ENCODE peak calls at places on chromosomes 1 and 21, in seven cellular contexts. V is PC-3, X is prostate gland, F is SK-N-SH, G is fibroblast of the aortic adventitia, S is neural progenitor cell, T is OCI-LY7. P is an unnamed sample.

GRCh38 chr1:2322593-2323295 is 68.6 kb downstream of the MORN1 start:
- DNase-seq in V (no peak), X (no peak), F (no peak), G (no peak), S (no peak), T (no peak), P (no peak)

GRCh38 chr1:5662362-5663126 is 329.7 kb downstream of the NPHP4 start:
- DNase-seq in V (no peak), X (no peak), F (no peak), G (no peak), S (no peak), T (no peak), P (no peak)

GRCh38 chr1:21206117-21206516 is 29.4 kb upstream of the EIF4G3 start:
- DNase-seq in V (peak; percentile 81), X (no peak), F (no peak), G (peak; percentile 25), S (no peak), T (no peak), P (no peak)

GRCh38 chr1:43441166-43441893 is 12.4 kb downstream of the HYI start:
- DNase-seq in V (no peak), X (no peak), F (no peak), G (no peak), S (no peak), T (no peak), P (no peak)

GRCh38 chr21:45295576-45296365 is 8.1 kb upstream of the POFUT2 start:
- DNase-seq in V (peak; percentile 84), X (no peak), F (peak; percentile 45), G (no peak), S (no peak), T (no peak), P (peak; percentile 74)

GRCh38 chr1:47183308-47184089 is 6.3 kb downstream of the PDZK1IP1 start:
- DNase-seq in V (no peak), X (no peak), F (peak; percentile 4), G (no peak), S (no peak), T (no peak), P (no peak)

GRCh38 chr1:154812911-154813816 is 56.9 kb downstream of the KCNN3 start:
- DNase-seq in V (no peak), X (peak; percentile 73), F (no peak), G (no peak), S (peak; percentile 47), T (no peak), P (no peak)

GRCh38 chr1:24094554-24094953 is 17.4 kb downstream of the MYOM3 start:
- DNase-seq in V (no peak), X (no peak), F (no peak), G (no peak), S (no peak), T (peak; percentile 9), P (no peak)

GRCh38 chr1:160436975-160437374 is 36.6 kb downstream of the VANGL2 start:
- DNase-seq in V (no peak), X (no peak), F (no peak), G (no peak), S (no peak), T (no peak), P (no peak)

GRCh38 chr1:243474906-243475305 is 219.1 kb downstream of the SDCCAG8 start:
- DNase-seq in V (no peak), X (no peak), F (no peak), G (no peak), S (no peak), T (no peak), P (no peak)

GRCh38 chr1:19682257-19682656 is 17.6 kb downstream of the HTR6 start:
- DNase-seq in V (peak; percentile 42), X (no peak), F (peak; percentile 68), G (peak; percentile 92), S (no peak), T (no peak), P (no peak)

GRCh38 chr1:9840176-9840575 is 16.4 kb upstream of the CLSTN1 start:
- DNase-seq in V (no peak), X (peak; percentile 85), F (no peak), G (no peak), S (no peak), T (no peak), P (peak; percentile 86)

DNA sequence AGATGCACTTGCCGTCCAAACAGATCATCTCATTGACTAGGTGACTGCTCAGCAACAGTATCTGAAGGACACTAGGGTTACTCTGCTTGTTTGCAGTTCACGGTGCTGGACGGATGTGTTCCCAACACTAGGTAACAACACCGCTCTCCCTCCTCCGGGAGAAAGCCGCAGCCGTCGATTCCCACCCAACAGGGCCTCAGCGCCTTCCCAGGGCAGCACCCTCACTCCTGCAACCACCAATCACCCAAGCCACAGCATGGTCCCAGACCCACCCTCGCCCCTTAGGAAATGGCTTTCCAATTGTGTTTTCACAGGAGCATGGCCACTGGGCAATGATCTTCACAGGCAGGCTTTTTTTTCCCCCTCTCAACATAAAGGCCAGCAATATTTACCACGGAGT is 779 bp downstream of the TLR5 start:
- DNase-seq in V (no peak), X (no peak), F (no peak), G (no peak), S (no peak), T (no peak), P (no peak)
- H3K4me3 ChIP-seq in V (peak overlapping the region; percentile 67), X (peak overlapping the region; percentile 50), F (peak overlapping the region; percentile 67), G (no peak overlapping the region), S (peak overlapping the region; percentile 59), T (no peak overlapping the region), P (peak overlapping the region; percentile 55)

DNA sequence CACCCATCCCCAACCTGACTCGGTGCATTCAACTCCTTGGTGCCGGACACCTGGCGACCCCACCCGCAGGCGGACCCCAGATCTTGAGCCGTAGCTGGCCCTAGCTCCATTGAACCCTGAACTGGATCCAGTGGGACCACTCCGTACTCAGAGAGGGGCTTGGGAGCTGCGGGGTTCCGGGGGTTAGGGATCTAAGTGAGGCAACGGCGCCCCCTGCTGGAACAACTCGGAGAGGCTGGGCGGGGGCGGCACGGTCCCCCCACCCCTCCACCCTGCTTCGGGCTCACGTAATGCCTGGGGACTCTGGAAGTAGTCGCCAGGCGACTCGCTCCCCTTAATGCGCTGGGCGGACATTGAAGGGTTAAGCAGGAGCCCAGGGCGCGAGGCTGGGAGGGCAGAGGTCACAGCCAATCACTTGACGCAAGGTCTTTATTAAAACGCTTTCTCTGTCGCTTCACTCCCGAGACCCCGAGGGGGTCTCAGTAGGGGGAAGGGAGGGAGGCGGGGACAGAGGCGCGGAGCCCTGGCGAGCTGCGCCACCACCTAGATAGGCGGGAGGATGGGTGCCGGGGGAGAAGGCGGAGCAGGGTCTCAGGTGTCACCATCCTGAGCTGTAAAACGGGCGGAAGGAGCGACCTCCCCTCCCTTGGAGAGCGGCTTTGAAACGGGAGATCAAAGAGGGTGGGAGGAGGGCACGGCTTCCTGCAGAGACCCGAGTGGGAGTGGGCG is 699 bp upstream of the CRABP2 start:
- DNase-seq in V (peak; percentile 72), X (peak; percentile 57), F (peak; percentile 90), G (peak; percentile 73), S (peak; percentile 94), T (peak; percentile 55), P (peak; percentile 58)
- H3K4me3 ChIP-seq in V (peak overlapping the region; percentile 71), X (peak overlapping the region; percentile 31), F (peak overlapping the region; percentile 58), G (peak overlapping the region; percentile 79), S (peak overlapping the region; percentile 61), T (peak overlapping the region; percentile 53), P (peak overlapping the region; percentile 42)

DNA sequence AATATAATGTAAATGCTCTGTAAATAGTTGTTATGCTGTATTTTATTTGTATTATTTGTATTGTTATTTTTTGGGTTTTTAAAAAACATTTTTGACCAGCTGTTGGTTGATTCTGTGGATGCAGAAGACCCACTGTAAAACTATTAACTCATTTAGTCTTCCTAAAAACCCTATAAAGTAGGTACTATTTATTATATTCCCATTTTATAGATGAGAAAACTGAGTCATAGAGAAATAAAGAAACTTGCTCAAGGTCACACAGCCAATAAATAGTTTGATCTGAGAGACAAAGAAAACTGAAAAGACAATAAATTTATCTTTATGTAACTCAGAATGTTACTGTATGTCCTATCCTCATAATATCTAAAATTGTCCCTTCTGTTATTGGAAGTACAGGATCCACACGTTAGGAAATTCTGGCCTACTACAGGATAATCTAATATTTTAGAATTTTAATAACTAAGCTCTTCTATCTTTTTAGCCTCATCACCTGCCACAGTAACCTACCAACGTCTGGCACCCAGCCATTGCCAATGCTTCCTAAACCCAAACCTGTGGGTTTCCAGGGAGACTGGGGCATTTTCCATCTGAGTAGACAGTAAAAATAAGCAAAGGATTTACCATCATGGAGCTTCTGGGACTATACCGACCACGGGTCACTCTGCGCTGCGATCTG is 1.1 kb upstream of the MAP3K21 start:
- DNase-seq in V (no peak), X (no peak), F (no peak), G (no peak), S (no peak), T (no peak), P (no peak)
- H3K4me3 ChIP-seq in V (peak overlapping the region; percentile 68), X (peak overlapping the region; percentile 61), F (no peak overlapping the region), G (no peak overlapping the region), S (peak overlapping the region; percentile 77), T (peak overlapping the region; percentile 58), P (no peak overlapping the region)

DNA sequence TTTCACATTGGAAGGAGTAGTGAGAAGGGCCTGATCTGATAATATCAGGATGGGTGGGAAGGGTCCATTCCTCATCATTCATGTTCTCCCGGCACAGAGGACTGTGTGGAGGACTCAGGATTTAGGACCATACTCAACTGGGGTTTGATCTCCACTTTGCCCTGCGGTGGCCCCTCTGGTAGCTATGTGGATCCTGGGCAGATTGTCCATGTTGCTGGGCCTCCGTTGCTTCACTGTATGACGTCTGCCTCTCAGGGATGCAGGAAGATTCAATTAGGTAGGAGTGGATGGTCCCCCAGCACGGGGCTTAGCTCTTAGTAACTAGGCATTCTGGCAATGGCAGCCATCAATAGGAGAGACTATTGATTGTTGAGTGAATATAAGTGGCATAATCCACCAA is 2.3 kb downstream of the ETS2 start:
- DNase-seq in V (no peak), X (no peak), F (no peak), G (no peak), S (peak; percentile 36), T (no peak), P (no peak)
- H3K4me3 ChIP-seq in V (peak overlapping the region; percentile 88), X (peak overlapping the region; percentile 83), F (peak overlapping the region; percentile 86), G (peak overlapping the region; percentile 88), S (peak overlapping the region; percentile 92), T (peak overlapping the region; percentile 88), P (peak overlapping the region; percentile 82)

DNA sequence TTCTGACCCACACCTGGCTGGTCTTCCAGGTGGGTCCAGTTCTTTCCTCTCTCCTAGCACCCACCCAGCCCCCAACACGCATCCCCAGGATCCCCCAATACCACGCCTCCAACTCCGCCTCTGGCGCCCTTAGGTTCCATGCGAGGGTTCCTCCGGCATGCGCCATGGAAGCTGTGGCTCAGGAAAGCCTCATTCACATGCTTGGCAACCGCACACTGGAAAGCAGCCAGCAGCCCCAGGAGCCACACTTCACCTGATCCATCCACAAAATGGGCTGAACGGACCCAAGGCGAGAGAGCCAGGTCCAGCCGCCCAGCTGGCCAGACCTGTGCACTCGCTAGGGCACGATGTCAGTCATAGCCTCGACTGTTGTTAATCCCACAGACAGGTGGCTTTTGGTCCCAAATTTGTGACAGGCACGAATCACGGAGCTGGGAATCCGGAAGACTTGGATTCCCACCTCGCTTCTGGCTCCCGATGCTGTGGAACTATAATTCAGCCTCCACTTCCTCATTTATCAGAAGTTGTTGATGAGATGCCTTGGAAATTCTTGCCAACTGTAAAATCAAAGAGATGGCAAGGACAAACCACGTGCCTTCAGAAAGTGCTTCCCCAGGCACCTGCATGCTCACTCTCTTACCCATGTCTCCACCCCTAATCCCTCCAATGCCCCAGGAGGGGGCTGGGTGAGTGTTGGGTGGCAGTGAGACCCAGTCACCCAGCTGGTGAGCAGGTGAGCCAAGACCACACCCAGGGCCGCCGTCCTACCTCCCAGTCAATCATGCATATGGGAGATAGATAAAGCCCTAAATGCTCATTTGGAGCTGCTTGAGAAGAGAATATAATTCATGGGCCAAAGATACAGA is 161.0 kb downstream of the PSMG1 start:
- DNase-seq in V (no peak), X (no peak), F (no peak), G (no peak), S (no peak), T (no peak), P (no peak)
- H3K4me3 ChIP-seq in V (no peak overlapping the region), X (no peak overlapping the region), F (no peak overlapping the region), G (no peak overlapping the region), S (no peak overlapping the region), T (no peak overlapping the region), P (no peak overlapping the region)

GRCh38 chr1:26287033-26287711 is 7.3 kb downstream of the SH3BGRL3 start:
- DNase-seq in V (no peak), X (no peak), F (no peak), G (no peak), S (no peak), T (peak; percentile 96), P (no peak)
- H3K4me3 ChIP-seq in V (no peak overlapping the region), X (no peak overlapping the region), F (no peak overlapping the region), G (no peak overlapping the region), S (no peak overlapping the region), T (peak overlapping the region; percentile 47), P (no peak overlapping the region)